ENCODE peak calls at places on chromosomes 12 and 14, in six cellular contexts. N, K, A, O, C and B are unnamed samples.

GRCh38 chr12:26119391-26119981 is 5.4 kb downstream of the BHLHE41 start:
- DNase-seq in N (peak), K (no peak), A (peak), O (no peak), C (peak), B (no peak)

GRCh38 chr14:87678624-87679023 is 314.4 kb downstream of the GALC start:
- DNase-seq in N (no peak), K (no peak), A (no peak), O (no peak), C (no peak), B (no peak)

GRCh38 chr12:104462325-104462724 is 5.6 kb downstream of the CHST11 start:
- DNase-seq in N (no peak), K (no peak), A (no peak), O (no peak), C (no peak), B (no peak)

GRCh38 chr14:34262511-34262910 is 199.5 kb downstream of the SPTSSA start:
- DNase-seq in N (no peak), K (no peak), A (no peak), O (no peak), C (no peak), B (no peak)

GRCh38 chr14:91317381-91318313 is 73.1 kb upstream of the GPR68 start:
- DNase-seq in N (no peak), K (peak), A (peak), O (no peak), C (peak), B (no peak)

GRCh38 chr14:37470251-37470650 is 124.8 kb downstream of the FOXA1 start:
- DNase-seq in N (no peak), K (no peak), A (no peak), O (no peak), C (no peak), B (no peak)

GRCh38 chr12:57309420-57309819 is 58.4 kb upstream of the STAC3 start:
- DNase-seq in N (no peak), K (no peak), A (peak), O (no peak), C (peak), B (no peak)

GRCh38 chr12:132702640-132703039 is 8.0 kb upstream of the PGAM5 start:
- DNase-seq in N (no peak), K (no peak), A (no peak), O (no peak), C (no peak), B (peak)

GRCh38 chr12:67482751-67483661 is 165.5 kb upstream of the DYRK2 start:
- DNase-seq in N (no peak), K (peak), A (peak), O (no peak), C (peak), B (no peak)

GRCh38 chr14:36227802-36228201 is 51.3 kb upstream of the PTCSC3 start:
- DNase-seq in N (no peak), K (no peak), A (no peak), O (no peak), C (peak), B (no peak)

GRCh38 chr14:62117010-62117717 is 354.9 kb downstream of the SNAPC1 start:
- DNase-seq in N (peak), K (peak), A (peak), O (no peak), C (peak), B (peak)

GRCh38 chr12:130480887-130481286 is 143.2 kb downstream of the PIWIL1 start:
- DNase-seq in N (peak), K (no peak), A (no peak), O (no peak), C (no peak), B (no peak)

GRCh38 chr14:69473271-69473670 is 11.3 kb upstream of the PLEKHD1 start:
- DNase-seq in N (no peak), K (no peak), A (no peak), O (no peak), C (peak), B (no peak)

GRCh38 chr12:12333407-12333831 is 16.6 kb downstream of the MANSC1 start:
- DNase-seq in N (no peak), K (no peak), A (peak), O (no peak), C (peak), B (no peak)

GRCh38 chr12:47851303-47851952 is 31.7 kb upstream of the HDAC7 start:
- DNase-seq in N (peak), K (no peak), A (no peak), O (no peak), C (no peak), B (no peak)

GRCh38 chr12:177980-178714 is 35.8 kb downstream of the SLC6A12 start:
- DNase-seq in N (no peak), K (no peak), A (no peak), O (no peak), C (no peak), B (no peak)

GRCh38 chr14:97916669-97917068 is 1119.5 kb downstream of the VRK1 start:
- DNase-seq in N (peak), K (no peak), A (no peak), O (no peak), C (no peak), B (no peak)

GRCh38 chr14:75229923-75230792 is 48.5 kb upstream of the FOS start:
- DNase-seq in N (peak), K (no peak), A (peak), O (no peak), C (peak), B (no peak)

GRCh38 chr12:91179315-91179714 is 3.3 kb downstream of the DCN start:
- DNase-seq in N (no peak), K (no peak), A (peak), O (no peak), C (peak), B (no peak)

GRCh38 chr14:23078692-23079116 is 16.2 kb downstream of the ACIN1 start:
- DNase-seq in N (no peak), K (no peak), A (peak), O (peak), C (peak), B (no peak)

GRCh38 chr12:5718680-5719079 is 226.4 kb downstream of the ANO2 start:
- DNase-seq in N (no peak), K (no peak), A (no peak), O (no peak), C (no peak), B (no peak)

GRCh38 chr12:31317471-31318397 is 8.2 kb downstream of the SINHCAF start:
- DNase-seq in N (no peak), K (no peak), A (peak), O (no peak), C (no peak), B (no peak)

GRCh38 chr12:132827763-132828703 is 636 bp downstream of the GOLGA3 start:
- DNase-seq in N (peak), K (peak), A (peak), O (peak), C (peak), B (peak)

GRCh38 chr12:4866288-4866687 is 43.4 kb upstream of the KCNA1 start:
- DNase-seq in N (no peak), K (no peak), A (no peak), O (no peak), C (no peak), B (no peak)

GRCh38 chr12:53324113-53324778 is 2.8 kb upstream of the AAAS start:
- DNase-seq in N (peak), K (peak), A (no peak), O (no peak), C (no peak), B (peak)

GRCh38 chr12:93167841-93168492 is 209.8 kb upstream of the NUDT4 start:
- DNase-seq in N (peak), K (no peak), A (peak), O (no peak), C (no peak), B (no peak)

GRCh38 chr12:48356041-48356768 is 5.5 kb upstream of the ZNF641 start:
- DNase-seq in N (no peak), K (no peak), A (no peak), O (no peak), C (peak), B (no peak)

GRCh38 chr12:13562915-13563742 is 366.6 kb downstream of the EMP1 start:
- DNase-seq in N (no peak), K (peak), A (no peak), O (no peak), C (no peak), B (no peak)

GRCh38 chr12:132831771-132832170 is 3.1 kb upstream of the GOLGA3 start:
- DNase-seq in N (no peak), K (no peak), A (no peak), O (no peak), C (no peak), B (no peak)

GRCh38 chr12:94875525-94875924 is 128.0 kb downstream of the NDUFA12 start:
- DNase-seq in N (peak), K (no peak), A (peak), O (no peak), C (peak), B (no peak)

GRCh38 chr12:106288510-106289195 is 13.9 kb upstream of the TCP11L2 start:
- DNase-seq in N (peak), K (no peak), A (peak), O (no peak), C (peak), B (no peak)

GRCh38 chr14:104134061-104134965 is 4.1 kb upstream of the KIF26A start:
- DNase-seq in N (peak), K (peak), A (no peak), O (no peak), C (no peak), B (peak)

GRCh38 chr12:104232609-104233280 is 17.2 kb downstream of the TXNRD1 start:
- DNase-seq in N (no peak), K (no peak), A (no peak), O (no peak), C (peak), B (no peak)

GRCh38 chr12:52213541-52214420 is 19.3 kb upstream of the KRT7 start:
- DNase-seq in N (peak), K (peak), A (peak), O (no peak), C (peak), B (peak)

GRCh38 chr12:107443320-107444090 is 242.1 kb upstream of the PWP1 start:
- DNase-seq in N (no peak), K (no peak), A (no peak), O (no peak), C (no peak), B (no peak)

GRCh38 chr14:34059037-34059924 is 108.4 kb upstream of the EGLN3 start:
- DNase-seq in N (no peak), K (no peak), A (no peak), O (no peak), C (no peak), B (no peak)

DNA sequence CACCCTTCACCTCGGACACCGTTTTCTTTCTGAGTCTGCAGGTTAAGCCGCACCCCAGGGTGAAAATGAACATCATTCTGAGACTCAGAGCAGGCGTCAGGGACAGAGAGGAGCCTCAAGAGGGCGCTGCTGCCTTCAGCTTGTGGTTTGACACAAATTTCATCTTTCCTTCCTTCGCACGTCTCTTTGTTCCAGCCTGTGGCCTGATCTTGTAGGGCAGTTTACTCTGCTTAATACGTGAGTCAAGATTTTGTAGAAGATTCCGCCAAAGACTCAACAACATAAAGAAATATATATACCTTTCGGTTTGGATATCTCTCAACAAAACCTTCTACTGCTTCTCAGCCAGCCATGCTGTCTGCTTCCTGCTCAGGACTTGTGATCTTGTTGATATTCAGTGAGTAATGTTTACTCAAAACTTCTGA is 329.3 kb upstream of the OR4E1 start:
- DNase-seq in N (peak), K (no peak), A (no peak), O (no peak), C (peak), B (peak)
- TF ChIP-seq CTCF in N (peak), K (no peak), A (no peak), O (no peak), C (peak), B (peak)

GRCh38 chr14:99885649-99885958 is 92.4 kb downstream of the EML1 start:
- DNase-seq in N (no peak), K (no peak), A (no peak), O (no peak), C (no peak), B (no peak)
- TF ChIP-seq CTCF in N (peak), K (no peak), A (no peak), O (no peak), C (no peak), B (peak)

GRCh38 chr12:120775862-120776552 is 50.4 kb downstream of the ACADS start:
- DNase-seq in N (no peak), K (no peak), A (peak), O (no peak), C (no peak), B (no peak)

GRCh38 chr12:120767071-120768024 is 41.7 kb downstream of the ACADS start:
- DNase-seq in N (peak), K (no peak), A (no peak), O (no peak), C (peak), B (no peak)

GRCh38 chr12:120766569-120766965 is 40.9 kb downstream of the ACADS start:
- DNase-seq in N (peak), K (no peak), A (no peak), O (no peak), C (no peak), B (no peak)

GRCh38 chr12:120774169-120774916 is 48.7 kb downstream of the ACADS start:
- DNase-seq in N (no peak), K (no peak), A (no peak), O (no peak), C (no peak), B (no peak)

DNA sequence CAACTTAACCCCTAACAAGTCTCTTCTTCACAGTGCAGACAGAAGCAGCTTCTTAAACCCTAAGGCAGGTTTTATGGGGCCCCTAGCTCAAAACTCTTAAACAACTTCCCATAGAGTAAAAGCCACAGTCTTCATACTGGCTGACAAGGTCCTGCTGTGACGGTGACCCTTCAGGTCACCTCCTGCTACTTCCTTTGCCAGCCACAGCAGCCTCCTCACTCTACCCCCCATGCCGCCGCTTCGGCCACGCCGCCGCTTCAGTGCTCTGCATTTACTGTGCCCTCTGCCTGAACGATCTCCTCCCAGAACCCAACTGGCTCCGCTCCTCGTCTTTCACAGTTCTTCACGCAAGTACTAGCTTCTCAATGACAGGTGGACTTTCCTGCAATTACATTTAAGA is 45.5 kb downstream of the ACADS start:
- DNase-seq in N (peak), K (no peak), A (no peak), O (no peak), C (no peak), B (no peak)
- TF ChIP-seq CTCF in N (no peak), K (no peak), A (no peak), O (no peak), C (no peak), B (no peak)

GRCh38 chr12:127355061-127355820 is 911.7 kb upstream of the TMEM132C start:
- DNase-seq in N (peak), K (no peak), A (no peak), O (no peak), C (peak), B (no peak)
- TF ChIP-seq CTCF in N (peak), K (no peak), A (no peak), O (no peak), C (no peak), B (no peak)

DNA sequence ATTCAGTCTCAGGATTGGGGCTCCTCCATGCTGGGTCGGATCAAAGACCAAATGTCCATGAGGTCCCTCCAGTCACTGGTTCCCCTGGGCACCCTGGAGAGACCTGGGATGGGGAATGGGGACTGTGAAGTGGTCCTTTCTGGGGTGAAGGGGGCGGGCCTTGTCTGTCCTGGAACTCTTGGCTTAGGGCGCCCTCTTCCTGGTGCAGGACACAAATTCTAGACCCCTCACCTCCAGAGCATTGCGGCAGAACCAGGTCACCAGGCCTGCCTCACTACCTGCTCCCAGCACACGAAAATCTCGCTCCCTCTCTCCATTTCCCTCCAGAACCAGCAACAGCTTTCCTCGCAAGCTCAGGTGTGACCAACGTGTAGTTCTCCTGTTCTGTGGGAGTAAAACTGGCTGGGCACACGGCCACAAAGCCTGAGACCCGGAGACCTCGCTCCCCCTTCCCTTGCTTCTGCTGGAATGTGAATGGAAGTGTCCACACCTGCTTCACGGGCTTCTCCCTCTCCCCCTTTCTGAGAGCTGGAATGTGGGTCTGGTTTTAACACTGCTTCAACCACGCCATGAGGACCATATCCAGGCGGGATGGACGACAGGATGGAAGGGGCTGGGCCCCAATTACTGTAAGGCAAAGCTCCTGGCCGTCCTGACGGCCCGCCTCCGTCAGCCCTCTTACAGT is 112.7 kb downstream of the SCARB1 start:
- DNase-seq in N (peak), K (no peak), A (no peak), O (no peak), C (no peak), B (no peak)
- TF ChIP-seq CTCF in N (peak), K (no peak), A (peak), O (no peak), C (no peak), B (no peak)

DNA sequence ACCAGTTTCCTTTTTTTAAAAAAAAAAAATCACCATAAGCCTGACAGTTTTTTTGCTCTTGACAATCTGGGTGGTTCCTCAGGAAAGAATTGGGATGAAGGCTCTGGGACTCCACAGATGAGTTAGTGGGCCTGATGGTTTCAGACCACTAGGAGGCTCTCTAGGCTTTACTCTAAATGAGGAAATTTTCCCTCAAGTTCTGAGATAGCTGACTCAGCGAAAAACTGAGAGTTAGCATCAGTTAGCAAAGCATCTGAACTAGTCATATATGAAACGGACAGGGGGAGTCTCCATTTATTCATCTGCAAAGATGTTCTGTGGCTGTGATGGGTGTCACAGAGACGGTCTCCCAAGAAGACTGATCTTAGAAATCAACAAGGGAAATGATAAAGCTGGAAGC is 314.3 kb upstream of the OR4E1 start:
- DNase-seq in N (peak), K (no peak), A (peak), O (no peak), C (peak), B (no peak)
- TF ChIP-seq CTCF in N (peak), K (no peak), A (peak), O (no peak), C (peak), B (peak)

GRCh38 chr12:49624919-49625577 is 1.7 kb downstream of the PRPF40B start:
- DNase-seq in N (peak), K (no peak), A (peak), O (no peak), C (peak), B (no peak)

GRCh38 chr12:49627752-49628360 is 4.5 kb downstream of the PRPF40B start:
- DNase-seq in N (peak), K (no peak), A (peak), O (no peak), C (peak), B (no peak)

GRCh38 chr12:49623142-49623899 is at the start of gene PRPF40B:
- DNase-seq in N (peak), K (peak), A (peak), O (peak), C (peak), B (peak)

GRCh38 chr12:49626836-49627235 is 3.5 kb downstream of the PRPF40B start:
- DNase-seq in N (peak), K (no peak), A (no peak), O (no peak), C (no peak), B (no peak)

GRCh38 chr12:49626169-49626835 is 2.9 kb downstream of the PRPF40B start:
- DNase-seq in N (peak), K (no peak), A (no peak), O (no peak), C (peak), B (no peak)
- TF ChIP-seq CTCF in N (peak), K (no peak), A (peak), O (no peak), C (no peak), B (no peak)

DNA sequence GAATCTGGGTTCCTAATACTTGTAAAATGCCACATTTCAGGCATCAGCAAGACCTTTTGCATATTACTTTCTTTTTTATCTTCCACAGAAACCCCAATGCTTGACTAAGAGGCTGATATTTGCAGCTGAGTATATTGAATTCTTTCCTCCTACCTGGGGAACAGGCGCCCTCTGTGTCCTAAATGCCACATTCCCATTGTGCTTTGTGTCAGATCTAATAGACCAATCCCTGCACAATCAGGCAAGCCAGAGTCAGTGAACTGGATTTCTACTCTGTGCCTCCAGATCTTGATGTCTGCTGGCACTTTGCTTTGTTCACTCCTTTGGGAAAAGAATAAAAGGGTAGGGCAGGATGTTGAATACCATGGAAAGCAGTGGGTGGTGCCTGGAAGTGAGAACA is 22.4 kb upstream of the TAS2R42 start:
- DNase-seq in N (peak), K (no peak), A (no peak), O (no peak), C (no peak), B (no peak)
- TF ChIP-seq CTCF in N (peak), K (no peak), A (no peak), O (no peak), C (no peak), B (no peak)